ENCODE peak calls at places on chromosomes 16 and 17, in four cellular contexts. One of them, this sample, is unnamed.

GRCh38 chr17:7323731-7324437 is 5.3 kb downstream of the NEURL4 start:
- DNase-seq in IMR-90: peak
- DNase-seq in PC-3: peak
- DNase-seq in HCT116: no peak
- DNase-seq in this sample: no peak

GRCh38 chr17:18851206-18851605 is 6.7 kb upstream of the PRPSAP2 start:
- DNase-seq in PC-3: peak
- DNase-seq in IMR-90: no peak
- DNase-seq in HCT116: no peak
- DNase-seq in this sample: no peak

GRCh38 chr17:38898812-38899348 is 26.5 kb upstream of the LASP1NB start:
- DNase-seq in IMR-90: no peak
- DNase-seq in HCT116: no peak
- DNase-seq in PC-3: peak
- DNase-seq in this sample: no peak

GRCh38 chr17:41307647-41308046 is 1.5 kb downstream of the KRTAP16-1 start:
- DNase-seq in PC-3: no peak
- DNase-seq in IMR-90: no peak
- DNase-seq in HCT116: no peak
- DNase-seq in this sample: no peak

GRCh38 chr16:64545769-64546168 is 576.1 kb downstream of the CDH11 start:
- DNase-seq in PC-3: peak
- DNase-seq in IMR-90: no peak
- DNase-seq in HCT116: no peak
- DNase-seq in this sample: no peak

GRCh38 chr17:40319651-40320550 is 10.9 kb downstream of the RARA start:
- DNase-seq in IMR-90: no peak
- DNase-seq in HCT116: no peak
- DNase-seq in PC-3: no peak
- DNase-seq in this sample: no peak

GRCh38 chr17:72362466-72363335 is 241.9 kb downstream of the SOX9 start:
- DNase-seq in PC-3: peak
- DNase-seq in IMR-90: peak
- DNase-seq in HCT116: no peak
- DNase-seq in this sample: peak

GRCh38 chr17:44552361-44552760 is 4.9 kb upstream of the FZD2 start:
- DNase-seq in HCT116: no peak
- DNase-seq in IMR-90: no peak
- DNase-seq in PC-3: no peak
- DNase-seq in this sample: no peak

GRCh38 chr17:45428954-45429337 is 3.7 kb downstream of the ARHGAP27 start:
- DNase-seq in IMR-90: no peak
- DNase-seq in PC-3: no peak
- DNase-seq in HCT116: no peak
- DNase-seq in this sample: peak

GRCh38 chr17:10549108-10549842 is at the start of gene MYH2:
- DNase-seq in PC-3: no peak
- DNase-seq in IMR-90: no peak
- DNase-seq in HCT116: no peak
- DNase-seq in this sample: no peak

GRCh38 chr17:3892095-3892998 is 506 bp downstream of the CAMKK1 start:
- DNase-seq in PC-3: peak
- DNase-seq in HCT116: no peak
- DNase-seq in IMR-90: peak
- DNase-seq in this sample: peak

GRCh38 chr16:3444032-3444388 is 530 bp downstream of the NAA60 start:
- DNase-seq in IMR-90: peak
- DNase-seq in HCT116: peak
- DNase-seq in PC-3: no peak
- DNase-seq in this sample: no peak

GRCh38 chr17:17439971-17440843 is 36.6 kb upstream of the MED9 start:
- DNase-seq in IMR-90: peak
- DNase-seq in HCT116: peak
- DNase-seq in PC-3: peak
- DNase-seq in this sample: no peak

GRCh38 chr17:29722411-29723198 is 99.9 kb upstream of the CORO6 start:
- DNase-seq in PC-3: no peak
- DNase-seq in HCT116: no peak
- DNase-seq in IMR-90: peak
- DNase-seq in this sample: no peak

GRCh38 chr16:25925466-25925865 is 233.7 kb downstream of the HS3ST4 start:
- DNase-seq in IMR-90: no peak
- DNase-seq in PC-3: no peak
- DNase-seq in HCT116: no peak
- DNase-seq in this sample: no peak

GRCh38 chr17:66885417-66885816 is 50.5 kb downstream of the CACNG5 start:
- DNase-seq in PC-3: no peak
- DNase-seq in IMR-90: peak
- DNase-seq in HCT116: no peak
- DNase-seq in this sample: no peak

GRCh38 chr17:72476575-72476986 is 355.8 kb downstream of the SOX9 start:
- DNase-seq in HCT116: no peak
- DNase-seq in PC-3: no peak
- DNase-seq in IMR-90: no peak
- DNase-seq in this sample: no peak

GRCh38 chr17:46741122-46741725 is 77.3 kb downstream of the WNT3 start:
- DNase-seq in HCT116: no peak
- DNase-seq in PC-3: no peak
- DNase-seq in IMR-90: no peak
- DNase-seq in this sample: no peak

GRCh38 chr16:72203401-72203800 is 31.4 kb upstream of the PMFBP1 start:
- DNase-seq in HCT116: no peak
- DNase-seq in IMR-90: peak
- DNase-seq in PC-3: peak
- DNase-seq in this sample: no peak

GRCh38 chr17:67180275-67180674 is 64.7 kb downstream of the HELZ start:
- DNase-seq in PC-3: no peak
- DNase-seq in HCT116: no peak
- DNase-seq in IMR-90: no peak
- DNase-seq in this sample: no peak

GRCh38 chr17:45107286-45107685 is 25.0 kb downstream of the PLCD3 start:
- DNase-seq in PC-3: no peak
- DNase-seq in IMR-90: no peak
- DNase-seq in HCT116: no peak
- DNase-seq in this sample: no peak

GRCh38 chr16:88002749-88003148 is 51.5 kb downstream of the BANP start:
- DNase-seq in HCT116: no peak
- DNase-seq in IMR-90: no peak
- DNase-seq in PC-3: no peak
- DNase-seq in this sample: no peak

GRCh38 chr17:43784068-43784467 is 3.8 kb downstream of the CFAP97D1 start:
- DNase-seq in HCT116: no peak
- DNase-seq in IMR-90: peak
- DNase-seq in PC-3: peak
- DNase-seq in this sample: no peak

GRCh38 chr17:14298221-14298994 is 2.5 kb upstream of the HS3ST3B1 start:
- DNase-seq in IMR-90: no peak
- DNase-seq in PC-3: no peak
- DNase-seq in HCT116: no peak
- DNase-seq in this sample: no peak

GRCh38 chr16:58088116-58088515 is 41.1 kb downstream of the CFAP20 start:
- DNase-seq in HCT116: no peak
- DNase-seq in PC-3: no peak
- DNase-seq in IMR-90: no peak
- DNase-seq in this sample: no peak

GRCh38 chr16:55033225-55034156 is 102.8 kb downstream of the IRX5 start:
- DNase-seq in IMR-90: no peak
- DNase-seq in HCT116: no peak
- DNase-seq in PC-3: no peak
- DNase-seq in this sample: no peak

GRCh38 chr16:79402356-79402755 is 198.2 kb downstream of the MAF start:
- DNase-seq in HCT116: no peak
- DNase-seq in IMR-90: no peak
- DNase-seq in PC-3: no peak
- DNase-seq in this sample: no peak

GRCh38 chr16:89337965-89338364 is 120.5 kb downstream of the ZNF778 start:
- DNase-seq in IMR-90: no peak
- DNase-seq in HCT116: no peak
- DNase-seq in PC-3: no peak
- DNase-seq in this sample: no peak

GRCh38 chr16:89334988-89335802 is 117.7 kb downstream of the ZNF778 start:
- DNase-seq in PC-3: no peak
- DNase-seq in IMR-90: no peak
- DNase-seq in HCT116: no peak
- DNase-seq in this sample: no peak

GRCh38 chr16:89334461-89334860 is 117.0 kb downstream of the ZNF778 start:
- DNase-seq in PC-3: no peak
- DNase-seq in IMR-90: no peak
- DNase-seq in HCT116: no peak
- DNase-seq in this sample: no peak

GRCh38 chr16:89334050-89334449 is 116.5 kb downstream of the ZNF778 start:
- DNase-seq in PC-3: no peak
- DNase-seq in HCT116: no peak
- DNase-seq in IMR-90: no peak
- DNase-seq in this sample: no peak

DNA sequence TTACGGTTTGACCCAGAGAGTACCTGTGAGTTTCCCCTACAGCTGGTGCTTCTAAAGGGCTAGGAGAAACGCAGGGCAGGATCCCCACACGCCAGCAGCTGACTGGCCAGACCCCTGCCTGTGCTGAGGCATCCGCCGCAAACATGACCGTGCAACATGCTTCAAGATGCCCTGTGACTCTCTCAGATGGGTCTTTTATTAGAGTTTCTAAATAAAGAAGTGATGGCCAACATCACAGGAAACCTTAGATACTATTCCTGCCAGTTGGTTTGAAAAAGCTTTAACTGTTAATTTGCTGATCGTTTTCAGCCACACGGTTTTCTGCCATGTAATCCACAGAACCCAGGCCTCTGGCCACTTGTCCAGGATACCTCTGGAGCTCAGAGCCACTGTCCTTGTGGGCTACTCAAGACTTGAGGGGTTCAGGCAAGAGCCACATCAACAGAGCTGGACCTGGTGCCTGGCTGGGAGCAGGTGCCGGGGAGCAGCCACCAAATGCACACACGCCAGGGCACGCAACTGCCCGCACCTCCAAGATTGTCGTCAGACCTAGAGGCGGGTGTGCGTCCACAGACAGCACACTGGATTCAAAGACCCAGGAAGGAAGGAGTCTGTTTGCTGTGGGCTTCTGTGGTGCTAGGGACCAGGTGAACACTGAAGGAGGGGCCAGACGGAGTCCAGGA is 118.4 kb downstream of the ZNF778 start:
- DNase-seq in IMR-90: no peak
- DNase-seq in HCT116: no peak
- DNase-seq in PC-3: no peak
- DNase-seq in this sample: no peak
- H3K4me2 ChIP-seq in IMR-90: no peak
- H3K4me2 ChIP-seq in HCT116: no peak
- H3K4me2 ChIP-seq in PC-3: no peak
- H3K4me2 ChIP-seq in this sample: no peak

GRCh38 chr16:13895516-13895915 is 24.4 kb upstream of the ERCC4 start:
- DNase-seq in HCT116: no peak
- DNase-seq in IMR-90: no peak
- DNase-seq in PC-3: no peak
- DNase-seq in this sample: no peak

GRCh38 chr16:13897806-13898205 is 22.1 kb upstream of the ERCC4 start:
- DNase-seq in IMR-90: no peak
- DNase-seq in HCT116: no peak
- DNase-seq in PC-3: no peak
- DNase-seq in this sample: no peak

GRCh38 chr16:13898233-13898632 is 21.7 kb upstream of the ERCC4 start:
- DNase-seq in IMR-90: no peak
- DNase-seq in HCT116: no peak
- DNase-seq in PC-3: no peak
- DNase-seq in this sample: no peak

GRCh38 chr16:13892301-13892700 is 27.7 kb upstream of the ERCC4 start:
- DNase-seq in IMR-90: no peak
- DNase-seq in HCT116: no peak
- DNase-seq in PC-3: no peak
- DNase-seq in this sample: no peak

DNA sequence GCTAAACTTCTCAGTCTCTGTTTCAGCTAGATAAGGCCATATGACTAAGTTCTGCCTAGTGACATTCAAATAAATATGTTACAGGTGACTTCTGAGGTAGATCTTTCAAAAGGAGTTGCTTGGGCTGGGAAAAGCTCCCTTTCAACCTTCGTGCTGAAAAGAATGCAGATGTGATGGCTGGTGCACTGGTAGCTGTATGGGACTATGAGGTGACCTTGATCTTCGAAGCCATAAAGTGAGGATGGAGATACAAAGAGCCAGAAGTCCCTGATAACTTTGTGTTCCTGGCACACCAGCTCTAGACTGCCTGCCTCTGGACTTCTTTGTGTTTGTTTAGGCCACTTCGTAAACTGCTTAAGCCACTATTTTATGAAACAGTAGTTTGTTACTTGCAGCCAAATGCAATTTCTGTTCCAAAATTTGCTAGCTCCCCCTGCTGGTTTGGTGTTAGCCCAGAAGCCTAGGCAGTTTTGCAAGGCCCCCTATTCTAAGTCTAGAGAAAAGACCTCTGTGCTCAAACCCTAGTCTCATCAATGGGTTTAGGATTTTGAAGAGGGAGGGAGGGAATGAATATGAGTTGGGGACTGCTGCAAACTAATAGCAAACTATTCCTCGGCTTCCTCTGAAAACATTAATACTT is 23.3 kb upstream of the ERCC4 start:
- DNase-seq in IMR-90: peak
- DNase-seq in HCT116: peak
- DNase-seq in PC-3: peak
- DNase-seq in this sample: no peak
- H3K4me3 ChIP-seq in IMR-90: no peak
- H3K4me3 ChIP-seq in HCT116: no peak
- H3K4me3 ChIP-seq in PC-3: no peak
- H3K4me3 ChIP-seq in this sample: no peak

DNA sequence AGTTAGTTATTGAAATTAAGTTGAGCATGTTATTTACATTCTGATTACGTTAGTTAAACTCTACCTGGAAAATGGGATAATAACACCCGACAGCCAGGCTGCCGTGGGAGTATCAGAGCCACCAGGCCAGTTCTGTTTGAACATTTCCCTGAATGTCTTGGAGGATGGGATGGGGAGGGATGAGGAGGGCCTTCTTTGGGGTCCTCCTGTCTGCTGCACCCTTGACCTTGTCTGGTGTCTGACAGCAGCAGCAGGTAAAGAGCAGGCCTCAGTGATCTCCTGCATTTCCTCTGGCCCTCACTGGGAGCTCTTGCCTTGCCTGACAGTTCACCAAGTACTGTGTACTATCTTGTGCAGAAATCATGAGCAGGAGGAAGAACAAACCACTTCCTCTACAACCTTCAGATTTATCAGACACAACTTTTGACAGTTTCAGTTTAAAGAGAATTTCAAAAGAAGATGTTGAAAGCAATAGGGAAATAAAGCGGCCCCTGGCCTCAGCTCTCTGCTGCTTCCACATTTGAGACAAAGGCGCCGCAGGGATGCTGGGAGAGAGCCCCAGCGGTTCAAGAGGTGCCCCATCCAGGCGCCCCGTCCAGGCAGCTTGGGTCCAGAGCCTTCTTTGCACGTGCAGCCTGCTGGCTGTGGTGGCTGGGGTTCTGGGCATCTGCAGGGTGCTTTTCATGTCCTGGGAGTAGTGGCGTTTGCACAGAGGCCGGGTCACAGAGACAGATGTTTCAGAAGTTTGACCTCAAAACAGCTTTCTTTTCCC is 25.3 kb downstream of the CMIP start:
- DNase-seq in HCT116: no peak
- DNase-seq in PC-3: no peak
- DNase-seq in IMR-90: no peak
- DNase-seq in this sample: no peak
- H2AFZ ChIP-seq in HCT116: no peak
- H2AFZ ChIP-seq in PC-3: no peak
- H2AFZ ChIP-seq in IMR-90: no peak
- H2AFZ ChIP-seq in this sample: no peak

GRCh38 chr17:82898976-82899514 is 59.2 kb upstream of the ZNF750 start:
- DNase-seq in IMR-90: no peak
- DNase-seq in HCT116: no peak
- DNase-seq in PC-3: no peak
- DNase-seq in this sample: no peak
- H3K4me2 ChIP-seq in IMR-90: no peak
- H3K4me2 ChIP-seq in HCT116: no peak
- H3K4me2 ChIP-seq in PC-3: no peak
- H3K4me2 ChIP-seq in this sample: no peak